ENCODE peak calls at places on chromosomes 5 and 9, in eight cellular contexts. F is heart left ventricle; X is heart right ventricle; Q is HCT116; V is SK-N-SH; B is A549; M is astrocyte; U is effector memory CD4-positive, alpha-beta T cell. N is an unnamed sample. For H3K9me3, the result is how much of the 10 kb centered on the place peaks cover.

GRCh38 chr9:129863059-129863690 is 27.9 kb downstream of the USP20 start:
- DNase-seq in V (peak), M (peak), F (no peak), X (no peak), B (no peak), U (peak), Q (no peak), N (peak)

GRCh38 chr9:93159601-93160418 is 24.1 kb upstream of the WNK2 start:
- DNase-seq in B (peak), X (peak), V (peak), U (peak), Q (peak), F (peak), M (peak), N (peak)

GRCh38 chr9:92714787-92715487 is 45.0 kb upstream of the IPPK start:
- DNase-seq in M (no peak), X (no peak), F (peak), V (no peak), B (no peak), U (no peak), Q (no peak), N (no peak)

GRCh38 chr9:122216138-122216797 is 12.5 kb downstream of the LHX6 start:
- DNase-seq in B (no peak), V (peak), X (no peak), U (no peak), Q (no peak), F (no peak), M (no peak), N (no peak)

GRCh38 chr5:52491829-52492217 is 295.9 kb upstream of the ITGA1 start:
- DNase-seq in V (no peak), U (no peak), M (no peak), B (no peak), F (no peak), X (no peak), Q (no peak), N (no peak)

GRCh38 chr5:142770650-142771609 is 753 bp downstream of the ARHGAP26 start:
- DNase-seq in F (peak), X (peak), U (peak), V (peak), Q (no peak), B (peak), M (no peak), N (peak)

GRCh38 chr5:82011761-82012160 is 39.9 kb downstream of the ATG10 start:
- DNase-seq in B (no peak), Q (no peak), M (peak), U (no peak), V (no peak), F (no peak), X (no peak), N (no peak)

GRCh38 chr5:44827681-44828080 is 18.9 kb downstream of the MRPS30 start:
- DNase-seq in F (no peak), M (no peak), X (no peak), B (no peak), U (no peak), V (no peak), Q (no peak), N (no peak)

GRCh38 chr9:111038336-111039202 is at the start of gene LPAR1:
- DNase-seq in X (peak), F (peak), V (peak), M (peak), B (no peak), U (no peak), Q (peak), N (no peak)

GRCh38 chr5:82404382-82404945 is 126.3 kb upstream of the RPS23 start:
- DNase-seq in M (no peak), F (no peak), Q (no peak), X (no peak), V (no peak), B (no peak), U (no peak), N (no peak)

GRCh38 chr5:39759696-39760095 is 334.9 kb upstream of the DAB2 start:
- DNase-seq in M (no peak), F (no peak), V (no peak), B (no peak), Q (no peak), X (no peak), U (no peak), N (no peak)

GRCh38 chr9:88574993-88575392 is 40.0 kb downstream of the NXNL2 start:
- DNase-seq in V (no peak), F (no peak), U (no peak), Q (no peak), X (no peak), B (no peak), M (peak), N (no peak)

GRCh38 chr5:59380350-59380951 is 513.1 kb downstream of the PDE4D start:
- DNase-seq in M (peak), V (peak), X (no peak), U (no peak), Q (peak), B (no peak), F (no peak), N (no peak)

GRCh38 chr9:1929722-1930621 is 85.2 kb upstream of the SMARCA2 start:
- DNase-seq in V (no peak), Q (no peak), B (no peak), M (no peak), F (no peak), X (no peak), U (no peak), N (no peak)

GRCh38 chr9:127661342-127661741 is 45.4 kb upstream of the CFAP157 start:
- DNase-seq in B (no peak), X (no peak), M (no peak), V (peak), Q (no peak), F (no peak), U (no peak), N (no peak)

GRCh38 chr9:101365181-101365580 is 19.6 kb downstream of the BAAT start:
- DNase-seq in X (no peak), Q (no peak), M (peak), U (no peak), F (no peak), B (no peak), V (no peak), N (no peak)

GRCh38 chr9:91100878-91101450 is 260.8 kb downstream of the AUH start:
- DNase-seq in V (no peak), B (no peak), U (no peak), X (peak), F (peak), Q (no peak), M (no peak), N (no peak)

GRCh38 chr5:37111426-37112382 is 137.5 kb downstream of the CPLANE1 start:
- DNase-seq in F (no peak), M (peak), Q (no peak), V (no peak), X (no peak), B (no peak), U (no peak), N (no peak)

GRCh38 chr9:27019589-27019988 is 14.1 kb upstream of the LRRC19 start:
- DNase-seq in F (no peak), V (no peak), B (no peak), M (peak), U (no peak), Q (no peak), X (no peak), N (no peak)

GRCh38 chr9:130662099-130662926 is 2.1 kb upstream of the PRDM12 start:
- DNase-seq in F (no peak), V (peak), X (no peak), U (no peak), M (no peak), B (no peak), Q (no peak), N (no peak)

GRCh38 chr5:137344723-137345322 is 154.3 kb downstream of the SPOCK1 start:
- DNase-seq in F (no peak), B (peak), V (peak), M (peak), X (peak), U (no peak), Q (peak), N (no peak)

GRCh38 chr9:74838351-74838750 is 49.4 kb downstream of the TRPM6 start:
- DNase-seq in V (no peak), Q (no peak), X (no peak), M (no peak), U (no peak), F (no peak), B (no peak), N (no peak)

GRCh38 chr5:80958611-80959010 is 1.6 kb upstream of the RASGRF2 start:
- DNase-seq in M (no peak), F (no peak), Q (no peak), V (no peak), U (no peak), B (no peak), X (no peak), N (no peak)

GRCh38 chr5:90866915-90867715 is 308.5 kb downstream of the ADGRV1 start:
- DNase-seq in F (no peak), X (no peak), B (no peak), V (no peak), Q (no peak), U (no peak), M (peak), N (no peak)

GRCh38 chr5:139453683-139454567 is 8.6 kb downstream of the ECSCR start:
- DNase-seq in Q (no peak), M (no peak), X (no peak), F (no peak), B (no peak), U (no peak), V (no peak), N (no peak)

GRCh38 chr5:51185985-51186384 is 197.3 kb upstream of the ISL1 start:
- DNase-seq in U (no peak), V (peak), F (no peak), M (no peak), B (no peak), Q (no peak), X (no peak), N (no peak)

GRCh38 chr9:96766199-96766598 is 11.7 kb downstream of the ZNF510 start:
- DNase-seq in U (no peak), Q (no peak), B (no peak), X (no peak), V (no peak), M (no peak), F (no peak), N (no peak)
- H3K9me3 ChIP-seq in U (half or more), Q (under half), B (half or more), X (under half), V (half or more), M (under half), F (under half), N (half or more)

GRCh38 chr9:134996591-134997530 is 79.1 kb upstream of the FCN1 start:
- DNase-seq in U (no peak), F (no peak), B (no peak), M (no peak), V (no peak), X (no peak), Q (no peak), N (no peak)
- H3K9me3 ChIP-seq in U (under half), F (under half), B (under half), M (under half), V (under half), X (under half), Q (under half), N (under half)

DNA sequence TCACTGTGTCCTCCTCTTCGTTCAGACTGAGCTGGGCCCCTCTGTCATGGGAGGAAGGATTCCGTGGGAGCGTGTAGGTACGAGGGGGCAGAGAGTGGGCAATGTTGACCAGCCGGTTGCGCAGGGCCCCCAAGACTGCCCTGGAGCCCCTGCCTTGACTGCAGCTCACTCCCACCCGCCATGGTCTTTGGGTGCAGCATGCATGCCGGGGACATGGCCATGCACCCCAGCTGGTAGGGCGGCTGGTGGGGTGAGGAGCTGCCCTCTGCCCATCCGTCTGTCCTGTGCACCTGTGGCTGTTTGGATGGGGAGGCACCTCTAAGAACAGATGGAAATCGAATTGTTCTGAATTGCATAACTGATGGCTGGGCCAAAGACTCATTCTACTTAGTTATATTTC is 42.6 kb upstream of the NPR3 start:
- DNase-seq in X (no peak), F (no peak), M (no peak), B (no peak), V (no peak), Q (no peak), U (no peak), N (no peak)
- H3K9me3 ChIP-seq in X (under half), F (under half), M (under half), B (under half), V (under half), Q (under half), U (under half), N (under half)

DNA sequence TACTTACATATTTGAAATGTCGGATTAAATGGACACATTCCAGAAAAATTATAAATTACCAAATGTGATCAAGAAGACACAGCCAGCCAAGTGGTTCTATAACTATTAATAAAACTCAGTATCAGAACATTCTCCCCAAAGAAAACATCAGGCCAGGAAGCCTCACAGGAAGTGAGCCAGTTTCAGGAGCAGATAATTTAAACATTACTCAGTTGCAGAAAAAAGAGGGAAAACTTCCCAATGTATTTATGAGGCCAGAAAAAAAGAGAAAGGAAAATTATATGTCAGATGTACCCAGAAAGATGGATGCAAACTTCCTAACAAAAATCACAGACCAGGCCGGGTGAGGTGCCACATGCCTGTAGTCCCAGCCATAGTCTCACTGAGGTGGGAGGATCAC is 37.0 kb upstream of the NRARP start:
- DNase-seq in F (no peak), U (no peak), V (no peak), M (peak), B (no peak), X (no peak), Q (no peak), N (no peak)
- H3K9me3 ChIP-seq in F (under half), U (under half), V (under half), M (under half), B (under half), X (under half), Q (under half), N (under half)

DNA sequence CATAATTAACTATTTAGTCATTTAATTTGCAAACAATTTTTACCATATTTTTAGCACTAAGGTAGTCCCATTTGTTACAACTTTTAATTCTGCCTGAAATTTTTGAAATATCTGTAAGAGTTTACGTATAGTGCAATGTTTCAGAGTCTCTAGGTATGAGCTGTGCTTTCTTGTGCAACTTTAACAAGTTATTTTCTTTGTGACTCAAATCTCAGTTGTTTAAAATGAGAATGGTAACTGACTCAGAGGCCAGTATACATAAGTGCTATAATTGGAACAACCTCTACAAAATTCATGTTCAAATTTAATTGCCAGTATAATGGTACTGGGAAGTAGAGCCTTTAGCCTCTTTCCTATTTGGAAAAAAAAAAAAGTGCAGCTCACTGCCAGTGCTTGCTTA is 14.2 kb upstream of the ZNF883 start:
- DNase-seq in Q (no peak), V (no peak), U (no peak), M (no peak), B (no peak), F (no peak), X (no peak), N (no peak)
- H3K9me3 ChIP-seq in Q (under half), V (under half), U (under half), M (under half), B (under half), F (under half), X (under half), N (under half)

GRCh38 chr5:141343953-141344463 is 379 bp downstream of the PCDHGA3 start:
- DNase-seq in X (no peak), V (no peak), U (no peak), B (no peak), F (no peak), M (no peak), Q (no peak), N (no peak)
- H3K9me3 ChIP-seq in X (under half), V (under half), U (under half), B (under half), F (under half), M (under half), Q (under half), N (under half)

GRCh38 chr5:69217154-69217731 is 17.4 kb upstream of the CDK7 start:
- DNase-seq in U (no peak), F (no peak), B (peak), X (no peak), V (peak), Q (no peak), M (no peak), N (peak)

GRCh38 chr5:69224520-69224919 is 10.2 kb upstream of the CDK7 start:
- DNase-seq in M (no peak), Q (no peak), V (no peak), U (no peak), X (no peak), B (no peak), F (no peak), N (no peak)

GRCh38 chr5:69225859-69226258 is 8.8 kb upstream of the CDK7 start:
- DNase-seq in Q (no peak), U (no peak), X (no peak), V (no peak), F (no peak), M (no peak), B (no peak), N (no peak)

GRCh38 chr5:69217732-69218568 is 16.7 kb upstream of the CDK7 start:
- DNase-seq in V (peak), F (peak), B (peak), U (peak), M (peak), X (peak), Q (peak), N (peak)

GRCh38 chr5:69219939-69220338 is 14.7 kb upstream of the CDK7 start:
- DNase-seq in U (no peak), Q (no peak), V (no peak), M (no peak), B (no peak), F (no peak), X (no peak), N (no peak)
- H3K9me3 ChIP-seq in U (under half), Q (under half), V (under half), M (under half), B (under half), F (under half), X (under half), N (under half)

DNA sequence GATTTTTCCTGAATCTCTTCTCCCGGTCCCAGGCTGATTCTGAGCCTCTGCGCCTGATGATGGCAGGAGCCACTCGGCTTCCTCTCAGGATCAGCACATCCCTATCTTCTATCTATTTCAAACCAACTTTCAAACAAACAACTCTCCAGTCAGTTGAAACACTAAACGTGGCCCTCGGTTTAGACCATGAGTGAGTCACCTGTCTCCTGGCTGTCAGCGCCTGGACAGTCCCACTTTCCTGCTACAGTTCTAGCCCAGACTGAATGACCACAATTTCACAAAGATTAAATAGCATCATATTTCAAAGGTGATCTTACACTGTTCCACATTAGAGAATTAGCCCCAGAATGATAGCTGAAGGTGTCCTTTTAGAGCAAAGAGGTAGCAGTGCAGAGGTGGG is 6.2 kb downstream of the SLC6A19 start:
- DNase-seq in F (peak), B (no peak), Q (no peak), U (no peak), X (no peak), M (no peak), V (no peak), N (no peak)
- H3K9me3 ChIP-seq in F (under half), B (under half), Q (under half), U (under half), X (under half), M (under half), V (under half), N (under half)

GRCh38 chr5:84718377-84718776 is 333.7 kb upstream of the EDIL3 start:
- DNase-seq in X (no peak), M (peak), U (no peak), B (no peak), Q (no peak), V (no peak), F (no peak), N (no peak)
- H3K9me3 ChIP-seq in X (under half), M (under half), U (under half), B (under half), Q (under half), V (under half), F (under half), N (under half)

GRCh38 chr5:141389153-141390042 is 1.9 kb downstream of the PCDHGB4 start:
- DNase-seq in X (no peak), B (no peak), V (no peak), U (no peak), F (no peak), M (no peak), Q (no peak), N (no peak)

GRCh38 chr5:141384471-141385267 is 2.1 kb downstream of the PCDHGA7 start:
- DNase-seq in B (no peak), X (no peak), Q (no peak), F (no peak), U (no peak), M (no peak), V (no peak), N (no peak)

GRCh38 chr5:141393267-141393666 is 834 bp downstream of the PCDHGA8 start:
- DNase-seq in F (no peak), U (no peak), Q (no peak), B (no peak), V (no peak), X (no peak), M (no peak), N (no peak)

GRCh38 chr5:141392429-141393198 is at the start of gene PCDHGA8:
- DNase-seq in Q (peak), F (no peak), M (no peak), V (no peak), B (no peak), X (no peak), U (no peak), N (no peak)

DNA sequence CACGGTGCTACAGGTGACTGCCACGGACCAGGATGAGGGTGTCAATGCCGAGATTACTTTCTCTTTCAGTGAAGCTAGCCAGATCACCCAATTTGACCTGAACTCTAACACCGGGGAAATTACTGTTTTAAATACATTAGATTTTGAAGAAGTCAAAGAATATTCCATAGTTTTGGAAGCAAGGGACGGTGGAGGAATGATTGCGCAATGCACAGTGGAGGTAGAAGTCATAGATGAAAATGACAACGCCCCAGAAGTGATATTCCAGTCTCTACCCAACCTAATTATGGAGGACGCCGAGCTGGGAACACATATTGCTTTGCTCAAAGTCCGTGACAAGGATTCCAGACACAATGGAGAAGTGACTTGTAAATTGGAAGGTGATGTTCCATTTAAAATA is 1.2 kb downstream of the PCDHGB4 start:
- DNase-seq in B (no peak), F (no peak), M (no peak), Q (no peak), X (no peak), V (no peak), U (no peak), N (no peak)
- H3K9me3 ChIP-seq in B (half or more), F (under half), M (under half), Q (under half), X (under half), V (under half), U (under half), N (under half)

N was measured in T-helper 17 cell.